ENCODE peak calls at places on chromosome 21, in four cellular contexts. One of them, this sample, is unnamed.

GRCh38 chr21:32189688-32190483 is 89.0 kb downstream of the MIS18A start:
- DNase-seq in psoas muscle: no peak
- DNase-seq in brain microvascular endothelial cell: no peak
- DNase-seq in IMR-90: no peak
- DNase-seq in this sample: no peak

GRCh38 chr21:14545906-14546480 is at the start of gene SAMSN1:
- DNase-seq in psoas muscle: no peak
- DNase-seq in brain microvascular endothelial cell: peak
- DNase-seq in IMR-90: no peak
- DNase-seq in this sample: no peak

GRCh38 chr21:31873275-31873695 is 465 bp downstream of the HUNK start:
- DNase-seq in psoas muscle: no peak
- DNase-seq in brain microvascular endothelial cell: no peak
- DNase-seq in IMR-90: no peak
- DNase-seq in this sample: no peak

GRCh38 chr21:34362670-34363069 is 1.1 kb upstream of the KCNE2 start:
- DNase-seq in psoas muscle: no peak
- DNase-seq in brain microvascular endothelial cell: no peak
- DNase-seq in IMR-90: no peak
- DNase-seq in this sample: no peak

GRCh38 chr21:31668651-31669491 is 9.4 kb downstream of the SOD1 start:
- DNase-seq in psoas muscle: no peak
- DNase-seq in brain microvascular endothelial cell: no peak
- DNase-seq in IMR-90: no peak
- DNase-seq in this sample: no peak

GRCh38 chr21:34019402-34019801 is 54.0 kb upstream of the MRPS6 start:
- DNase-seq in psoas muscle: no peak
- DNase-seq in brain microvascular endothelial cell: no peak
- DNase-seq in IMR-90: no peak
- DNase-seq in this sample: no peak

GRCh38 chr21:28111151-28111619 is 881.5 kb downstream of the LTN1 start:
- DNase-seq in psoas muscle: peak
- DNase-seq in brain microvascular endothelial cell: peak
- DNase-seq in IMR-90: peak
- DNase-seq in this sample: peak

GRCh38 chr21:31948681-31949080 is 75.9 kb downstream of the HUNK start:
- DNase-seq in psoas muscle: no peak
- DNase-seq in brain microvascular endothelial cell: no peak
- DNase-seq in IMR-90: no peak
- DNase-seq in this sample: no peak

GRCh38 chr21:15204887-15205286 is 140.1 kb upstream of the NRIP1 start:
- DNase-seq in psoas muscle: no peak
- DNase-seq in brain microvascular endothelial cell: no peak
- DNase-seq in IMR-90: no peak
- DNase-seq in this sample: no peak

GRCh38 chr21:33760641-33761103 is 118.4 kb downstream of the ITSN1 start:
- DNase-seq in psoas muscle: no peak
- DNase-seq in brain microvascular endothelial cell: peak
- DNase-seq in IMR-90: peak
- DNase-seq in this sample: peak

GRCh38 chr21:46456750-46457149 is 1.9 kb upstream of the DIP2A start:
- DNase-seq in psoas muscle: no peak
- DNase-seq in brain microvascular endothelial cell: no peak
- DNase-seq in IMR-90: no peak
- DNase-seq in this sample: no peak

GRCh38 chr21:39972471-39972870 is 105.2 kb downstream of the PCP4 start:
- DNase-seq in psoas muscle: no peak
- DNase-seq in brain microvascular endothelial cell: no peak
- DNase-seq in IMR-90: no peak
- DNase-seq in this sample: no peak

GRCh38 chr21:14741237-14741636 is 195.1 kb upstream of the SAMSN1 start:
- DNase-seq in psoas muscle: no peak
- DNase-seq in brain microvascular endothelial cell: no peak
- DNase-seq in IMR-90: no peak
- DNase-seq in this sample: no peak

GRCh38 chr21:21137986-21138385 is 139.8 kb downstream of the NCAM2 start:
- DNase-seq in psoas muscle: no peak
- DNase-seq in brain microvascular endothelial cell: peak
- DNase-seq in IMR-90: peak
- DNase-seq in this sample: peak

GRCh38 chr21:25838809-25839208 is 104.0 kb downstream of the GABPA start:
- DNase-seq in psoas muscle: no peak
- DNase-seq in brain microvascular endothelial cell: no peak
- DNase-seq in IMR-90: peak
- DNase-seq in this sample: peak

GRCh38 chr21:33682992-33683627 is 40.8 kb downstream of the ITSN1 start:
- DNase-seq in psoas muscle: no peak
- DNase-seq in brain microvascular endothelial cell: peak
- DNase-seq in IMR-90: peak
- DNase-seq in this sample: peak

GRCh38 chr21:19490481-19490880 is 1086.9 kb upstream of the TMPRSS15 start:
- DNase-seq in psoas muscle: no peak
- DNase-seq in brain microvascular endothelial cell: no peak
- DNase-seq in IMR-90: no peak
- DNase-seq in this sample: no peak

GRCh38 chr21:31731112-31731801 is 661 bp downstream of the SCAF4 start:
- DNase-seq in psoas muscle: peak
- DNase-seq in brain microvascular endothelial cell: no peak
- DNase-seq in IMR-90: no peak
- DNase-seq in this sample: no peak

GRCh38 chr21:32559004-32559610 is 26.2 kb downstream of the TCP10L start:
- DNase-seq in psoas muscle: no peak
- DNase-seq in brain microvascular endothelial cell: no peak
- DNase-seq in IMR-90: no peak
- DNase-seq in this sample: no peak

GRCh38 chr21:25710550-25710949 is 24.2 kb downstream of the ATP5PF start:
- DNase-seq in psoas muscle: no peak
- DNase-seq in brain microvascular endothelial cell: no peak
- DNase-seq in IMR-90: no peak
- DNase-seq in this sample: no peak

GRCh38 chr21:41170442-41170841 is 2.5 kb downstream of the BACE2 start:
- DNase-seq in psoas muscle: no peak
- DNase-seq in brain microvascular endothelial cell: no peak
- DNase-seq in IMR-90: peak
- DNase-seq in this sample: peak

GRCh38 chr21:34806423-34806822 is 137.6 kb downstream of the CLIC6 start:
- DNase-seq in psoas muscle: no peak
- DNase-seq in brain microvascular endothelial cell: no peak
- DNase-seq in IMR-90: no peak
- DNase-seq in this sample: no peak

GRCh38 chr21:46561448-46562095 is 43.3 kb downstream of the S100B start:
- DNase-seq in psoas muscle: no peak
- DNase-seq in brain microvascular endothelial cell: no peak
- DNase-seq in IMR-90: no peak
- DNase-seq in this sample: no peak

GRCh38 chr21:31201144-31201543 is 142.9 kb downstream of the TIAM1 start:
- DNase-seq in psoas muscle: no peak
- DNase-seq in brain microvascular endothelial cell: no peak
- DNase-seq in IMR-90: no peak
- DNase-seq in this sample: no peak

GRCh38 chr21:44338971-44339910 is at the start of gene CFAP410:
- DNase-seq in psoas muscle: peak
- DNase-seq in brain microvascular endothelial cell: peak
- DNase-seq in IMR-90: peak
- DNase-seq in this sample: peak

GRCh38 chr21:44337428-44337827 is 1.8 kb downstream of the CFAP410 start:
- DNase-seq in psoas muscle: no peak
- DNase-seq in brain microvascular endothelial cell: no peak
- DNase-seq in IMR-90: no peak
- DNase-seq in this sample: no peak

GRCh38 chr21:44335266-44336059 is 3.7 kb downstream of the CFAP410 start:
- DNase-seq in psoas muscle: no peak
- DNase-seq in brain microvascular endothelial cell: no peak
- DNase-seq in IMR-90: no peak
- DNase-seq in this sample: no peak

GRCh38 chr21:44334637-44335030 is 4.6 kb downstream of the CFAP410 start:
- DNase-seq in psoas muscle: no peak
- DNase-seq in brain microvascular endothelial cell: no peak
- DNase-seq in IMR-90: no peak
- DNase-seq in this sample: no peak

GRCh38 chr21:44337941-44338895 is 972 bp downstream of the CFAP410 start:
- DNase-seq in psoas muscle: peak
- DNase-seq in brain microvascular endothelial cell: peak
- DNase-seq in IMR-90: peak
- DNase-seq in this sample: peak
- TF ChIP-seq CTCF in psoas muscle: peak
- TF ChIP-seq CTCF in brain microvascular endothelial cell: peak
- TF ChIP-seq CTCF in IMR-90: peak
- TF ChIP-seq CTCF in this sample: peak

GRCh38 chr21:36089946-36090345 is 20.1 kb downstream of the CBR1 start:
- DNase-seq in psoas muscle: no peak
- DNase-seq in brain microvascular endothelial cell: no peak
- DNase-seq in IMR-90: no peak
- DNase-seq in this sample: no peak

GRCh38 chr21:36092676-36093075 is 22.9 kb downstream of the CBR1 start:
- DNase-seq in psoas muscle: no peak
- DNase-seq in brain microvascular endothelial cell: no peak
- DNase-seq in IMR-90: no peak
- DNase-seq in this sample: no peak

GRCh38 chr21:36096398-36097290 is 26.8 kb downstream of the CBR1 start:
- DNase-seq in psoas muscle: no peak
- DNase-seq in brain microvascular endothelial cell: no peak
- DNase-seq in IMR-90: no peak
- DNase-seq in this sample: no peak

GRCh38 chr21:36097427-36098230 is 27.8 kb downstream of the CBR1 start:
- DNase-seq in psoas muscle: no peak
- DNase-seq in brain microvascular endothelial cell: peak
- DNase-seq in IMR-90: no peak
- DNase-seq in this sample: peak

GRCh38 chr21:36093512-36093911 is 23.7 kb downstream of the CBR1 start:
- DNase-seq in psoas muscle: no peak
- DNase-seq in brain microvascular endothelial cell: no peak
- DNase-seq in IMR-90: no peak
- DNase-seq in this sample: no peak
- H3K4me3 ChIP-seq in psoas muscle: no peak
- H3K4me3 ChIP-seq in brain microvascular endothelial cell: no peak
- H3K4me3 ChIP-seq in IMR-90: no peak
- H3K4me3 ChIP-seq in this sample: no peak

DNA sequence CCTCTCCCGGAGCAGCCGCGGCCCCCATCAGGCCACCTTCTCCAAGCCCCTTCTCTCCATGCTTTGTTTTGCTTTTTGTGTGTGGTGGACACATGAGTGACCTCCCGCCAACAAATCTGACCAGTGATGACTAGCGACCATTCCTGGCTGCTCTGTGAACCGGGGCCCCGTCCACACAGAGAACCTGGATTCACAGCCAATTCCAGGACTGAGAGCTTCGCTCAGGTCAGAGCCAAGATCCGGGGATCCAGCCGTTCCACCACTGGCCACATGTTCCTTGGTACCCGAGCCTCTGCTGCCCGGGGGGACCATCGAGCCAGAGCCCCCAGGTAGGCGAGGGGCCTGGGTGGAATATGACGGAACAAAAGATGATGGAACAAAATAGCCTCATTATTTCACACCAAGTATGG is 46.7 kb upstream of the COL18A1 start:
- DNase-seq in psoas muscle: peak
- DNase-seq in brain microvascular endothelial cell: no peak
- DNase-seq in IMR-90: no peak
- DNase-seq in this sample: no peak
- TF ChIP-seq CTCF in psoas muscle: no peak
- TF ChIP-seq CTCF in brain microvascular endothelial cell: no peak
- TF ChIP-seq CTCF in IMR-90: no peak
- TF ChIP-seq CTCF in this sample: no peak

GRCh38 chr21:37675202-37675801 is 241.0 kb downstream of the KCNJ6 start:
- DNase-seq in psoas muscle: peak
- DNase-seq in brain microvascular endothelial cell: peak
- DNase-seq in IMR-90: peak
- DNase-seq in this sample: peak
- H3K4me3 ChIP-seq in psoas muscle: peak
- H3K4me3 ChIP-seq in brain microvascular endothelial cell: no peak
- H3K4me3 ChIP-seq in IMR-90: no peak
- H3K4me3 ChIP-seq in this sample: no peak

GRCh38 chr21:29154270-29154669 is 23.8 kb downstream of the MAP3K7CL start:
- DNase-seq in psoas muscle: no peak
- DNase-seq in brain microvascular endothelial cell: no peak
- DNase-seq in IMR-90: no peak
- DNase-seq in this sample: no peak

GRCh38 chr21:29152936-29153335 is 22.5 kb downstream of the MAP3K7CL start:
- DNase-seq in psoas muscle: no peak
- DNase-seq in brain microvascular endothelial cell: no peak
- DNase-seq in IMR-90: no peak
- DNase-seq in this sample: no peak

GRCh38 chr21:29155933-29156260 is 25.5 kb downstream of the MAP3K7CL start:
- DNase-seq in psoas muscle: no peak
- DNase-seq in brain microvascular endothelial cell: no peak
- DNase-seq in IMR-90: no peak
- DNase-seq in this sample: no peak

GRCh38 chr21:29157084-29157483 is 26.6 kb downstream of the MAP3K7CL start:
- DNase-seq in psoas muscle: no peak
- DNase-seq in brain microvascular endothelial cell: no peak
- DNase-seq in IMR-90: no peak
- DNase-seq in this sample: no peak

DNA sequence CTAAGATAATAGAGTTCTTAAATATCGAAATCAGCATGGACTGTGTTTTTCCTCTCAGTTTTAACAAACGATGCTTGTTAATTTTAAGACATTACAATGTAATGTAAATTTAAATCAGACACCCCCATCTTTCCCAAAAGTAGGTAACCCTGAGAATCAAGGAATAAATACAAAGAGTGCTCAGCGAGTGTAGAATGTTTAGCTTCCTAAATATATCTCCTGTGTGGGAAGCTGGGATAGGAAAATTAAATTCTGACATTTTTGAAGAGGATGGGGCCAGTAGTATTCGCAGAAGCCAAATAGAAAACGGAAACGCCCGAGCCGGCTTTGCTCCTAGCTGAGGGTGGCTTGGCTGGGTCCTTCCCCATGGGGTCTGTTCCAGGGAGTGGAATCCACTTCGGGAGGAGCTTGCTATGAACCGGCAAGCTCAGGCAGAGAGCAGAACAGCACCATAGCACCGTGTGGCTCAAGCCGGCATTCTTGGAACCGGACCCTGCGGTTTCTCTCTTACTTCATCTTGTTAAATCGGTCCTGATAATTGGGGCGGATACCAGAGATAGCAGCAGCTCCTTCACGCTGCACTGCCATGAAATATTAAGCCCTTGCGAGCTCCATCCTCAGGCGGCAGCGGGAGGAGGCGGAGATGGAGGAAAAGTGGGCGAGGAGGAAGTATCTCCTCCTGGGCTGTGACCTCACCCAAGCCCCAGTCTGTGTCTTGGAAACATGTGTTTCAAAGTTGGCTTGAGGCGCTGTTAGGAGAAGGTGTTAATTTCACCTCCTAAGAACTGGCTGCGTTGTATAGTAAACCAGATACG is 24.9 kb downstream of the MAP3K7CL start:
- DNase-seq in psoas muscle: peak
- DNase-seq in brain microvascular endothelial cell: peak
- DNase-seq in IMR-90: peak
- DNase-seq in this sample: peak
- TF ChIP-seq CTCF in psoas muscle: no peak
- TF ChIP-seq CTCF in brain microvascular endothelial cell: peak
- TF ChIP-seq CTCF in IMR-90: no peak
- TF ChIP-seq CTCF in this sample: no peak

GRCh38 chr21:16419188-16419874 is 689.5 kb downstream of the USP25 start:
- DNase-seq in psoas muscle: peak
- DNase-seq in brain microvascular endothelial cell: peak
- DNase-seq in IMR-90: peak
- DNase-seq in this sample: peak
- H3K4me3 ChIP-seq in psoas muscle: peak
- H3K4me3 ChIP-seq in brain microvascular endothelial cell: peak
- H3K4me3 ChIP-seq in IMR-90: no peak
- H3K4me3 ChIP-seq in this sample: peak

This sample was measured in astrocyte of the spinal cord.